ENCODE peak calls at places on chromosomes 5 and 9, in seven cellular contexts. C is PC-9, D is AG04449, W is GM12865, M is foreskin fibroblast, O is right atrium auricular region, I is WERI-Rb-1. B is an unnamed sample.

GRCh38 chr9:83304686-83305085 is 233.5 kb downstream of the FRMD3 start:
- DNase-seq in C (no peak), D (peak), W (no peak), M (peak), O (peak), I (no peak), B (peak)

GRCh38 chr9:79176298-79176697 is 395.5 kb upstream of the TLE4 start:
- DNase-seq in C (no peak), D (no peak), W (no peak), M (no peak), O (no peak), I (no peak), B (no peak)

GRCh38 chr5:134590992-134591659 is 41.5 kb downstream of the SAR1B start:
- DNase-seq in C (peak), D (no peak), W (peak), M (no peak), O (no peak), I (peak), B (no peak)

GRCh38 chr9:34413229-34413852 is 36.6 kb upstream of the MYORG start:
- DNase-seq in C (no peak), D (no peak), W (peak), M (peak), O (no peak), I (no peak), B (peak)

GRCh38 chr5:179300834-179301233 is 44.4 kb downstream of the ADAMTS2 start:
- DNase-seq in C (no peak), D (no peak), W (no peak), M (no peak), O (no peak), I (no peak), B (no peak)

GRCh38 chr9:99075246-99075912 is 29.5 kb upstream of the TGFBR1 start:
- DNase-seq in C (peak), D (peak), W (no peak), M (no peak), O (no peak), I (no peak), B (peak)

GRCh38 chr5:78509884-78510769 is 138.4 kb downstream of the LHFPL2 start:
- DNase-seq in C (no peak), D (no peak), W (peak), M (no peak), O (peak), I (no peak), B (no peak)

GRCh38 chr9:132935021-132935420 is 9.4 kb downstream of the TSC1 start:
- DNase-seq in C (no peak), D (no peak), W (no peak), M (no peak), O (no peak), I (peak), B (no peak)

GRCh38 chr9:16453390-16453789 is 417.1 kb downstream of the BNC2 start:
- DNase-seq in C (no peak), D (no peak), W (peak), M (no peak), O (no peak), I (no peak), B (no peak)

GRCh38 chr9:69671291-69671903 is 774 bp downstream of the APBA1 start:
- DNase-seq in C (no peak), D (no peak), W (no peak), M (peak), O (peak), I (no peak), B (no peak)
- H3K4me3 ChIP-seq in C (no peak), D (peak), W (no peak), M (peak), O (peak), I (peak), B (peak)

DNA sequence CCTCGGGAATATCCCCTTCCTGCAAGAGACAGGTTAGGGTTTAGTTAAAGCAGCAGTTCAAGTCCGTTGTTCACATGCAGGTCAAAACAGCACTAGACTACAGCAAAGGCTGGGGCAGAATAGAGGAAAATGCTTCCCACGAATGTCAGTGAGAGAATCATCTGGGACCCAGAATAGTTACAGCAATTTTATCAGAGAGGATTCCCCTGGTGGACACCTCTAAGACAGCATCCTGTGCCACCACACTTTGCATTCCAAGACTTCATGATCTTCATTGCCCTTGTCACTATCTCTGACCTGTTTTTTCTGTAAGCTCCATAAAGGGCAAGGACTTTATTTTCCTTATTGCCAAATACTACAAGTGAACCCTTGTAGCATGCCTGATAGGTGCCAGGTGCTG is 12.9 kb downstream of the GRXCR2 start:
- DNase-seq in C (no peak), D (no peak), W (no peak), M (no peak), O (no peak), I (no peak), B (no peak)
- TF ChIP-seq CTCF in C (no peak), D (no peak), W (no peak), M (no peak), O (no peak), I (peak), B (peak)

GRCh38 chr9:127935765-127936221 is 1.9 kb downstream of the DPM2 start:
- DNase-seq in C (no peak), D (no peak), W (no peak), M (no peak), O (no peak), I (no peak), B (no peak)

GRCh38 chr9:127934986-127935385 is 2.7 kb downstream of the DPM2 start:
- DNase-seq in C (no peak), D (no peak), W (no peak), M (no peak), O (no peak), I (no peak), B (no peak)

GRCh38 chr9:127937046-127937382 is 640 bp downstream of the DPM2 start:
- DNase-seq in C (no peak), D (no peak), W (no peak), M (no peak), O (no peak), I (no peak), B (no peak)

GRCh38 chr9:127937383-127938297 is at the start of gene DPM2:
- DNase-seq in C (peak), D (no peak), W (peak), M (peak), O (peak), I (peak), B (peak)

GRCh38 chr9:127936347-127936852 is 1.3 kb downstream of the DPM2 start:
- DNase-seq in C (no peak), D (no peak), W (no peak), M (no peak), O (no peak), I (no peak), B (no peak)
- H3K4me3 ChIP-seq in C (peak), D (peak), W (peak), M (peak), O (no peak), I (peak), B (peak)

DNA sequence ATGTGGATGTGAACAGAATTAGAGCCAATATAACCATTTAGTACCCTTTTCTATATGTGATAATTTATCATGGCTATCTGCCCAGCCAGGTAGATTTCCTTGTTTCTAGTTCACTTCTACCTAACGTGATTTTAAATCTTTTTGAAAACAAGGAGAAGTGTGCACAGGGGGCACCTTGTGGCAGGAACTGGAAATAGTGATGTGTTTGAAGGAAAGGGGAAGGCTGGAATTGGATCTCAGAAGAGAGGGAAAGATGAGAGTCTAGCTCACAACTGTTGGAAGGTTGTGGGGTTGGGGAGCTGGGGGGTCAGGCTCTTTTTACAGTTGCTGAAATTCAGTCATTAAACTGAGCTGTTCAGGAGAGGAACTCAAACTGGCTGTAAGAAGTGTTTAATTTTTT is 219.5 kb downstream of the KCTD16 start:
- DNase-seq in C (no peak), D (no peak), W (no peak), M (no peak), O (no peak), I (peak), B (peak)
- TF ChIP-seq CTCF in C (peak), D (peak), W (peak), M (peak), O (no peak), I (peak), B (peak)

GRCh38 chr9:113594484-113595299 is 131.2 kb downstream of the RGS3 start:
- DNase-seq in C (no peak), D (no peak), W (no peak), M (no peak), O (no peak), I (no peak), B (no peak)
- H3K4me3 ChIP-seq in C (no peak), D (peak), W (no peak), M (peak), O (peak), I (peak), B (peak)

GRCh38 chr5:1262381-1262780 is 32.5 kb downstream of the TERT start:
- DNase-seq in C (no peak), D (no peak), W (no peak), M (no peak), O (no peak), I (no peak), B (peak)

GRCh38 chr5:1257841-1258240 is 32.7 kb downstream of the SLC6A18 start:
- DNase-seq in C (no peak), D (no peak), W (no peak), M (no peak), O (no peak), I (no peak), B (no peak)

GRCh38 chr5:1261643-1262042 is 33.2 kb downstream of the TERT start:
- DNase-seq in C (no peak), D (no peak), W (no peak), M (no peak), O (no peak), I (no peak), B (no peak)

GRCh38 chr5:1256776-1257175 is 31.6 kb downstream of the SLC6A18 start:
- DNase-seq in C (no peak), D (no peak), W (no peak), M (no peak), O (no peak), I (no peak), B (no peak)

GRCh38 chr5:1259806-1260480 is 34.8 kb downstream of the SLC6A18 start:
- DNase-seq in C (no peak), D (no peak), W (no peak), M (no peak), O (no peak), I (no peak), B (no peak)
- TF ChIP-seq CTCF in C (no peak), D (no peak), W (no peak), M (no peak), O (no peak), I (no peak), B (no peak)

DNA sequence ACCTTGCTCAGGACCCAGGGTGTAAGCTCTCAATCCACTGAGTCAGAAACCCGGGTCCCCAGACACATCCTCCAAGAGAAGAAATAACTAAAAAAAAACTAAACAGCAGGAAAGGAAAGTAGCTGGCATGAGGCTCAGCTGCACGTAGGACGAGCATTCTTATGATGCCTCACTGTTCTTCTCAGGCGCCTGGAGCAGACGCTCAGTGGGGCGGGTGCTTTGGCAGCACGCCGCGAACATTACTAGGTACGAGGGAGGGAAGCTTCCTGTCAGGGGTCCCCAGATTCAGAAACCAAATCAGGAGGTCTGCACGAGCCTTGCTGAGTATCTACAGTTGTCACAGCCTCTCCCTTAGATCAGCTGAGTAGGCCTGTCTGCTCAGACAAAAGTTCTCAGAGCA is 85.8 kb downstream of the SECISBP2 start:
- DNase-seq in C (no peak), D (no peak), W (no peak), M (no peak), O (no peak), I (no peak), B (no peak)
- H3K4me3 ChIP-seq in C (no peak), D (no peak), W (peak), M (no peak), O (no peak), I (no peak), B (no peak)

GRCh38 chr5:160685219-160685618 is 166.8 kb downstream of the ATP10B start:
- DNase-seq in C (no peak), D (no peak), W (no peak), M (no peak), O (no peak), I (no peak), B (no peak)

GRCh38 chr5:160685695-160686094 is 166.3 kb downstream of the ATP10B start:
- DNase-seq in C (no peak), D (no peak), W (peak), M (no peak), O (no peak), I (no peak), B (no peak)
- TF ChIP-seq CTCF in C (no peak), D (no peak), W (peak), M (no peak), O (no peak), I (no peak), B (no peak)

GRCh38 chr5:39622281-39622680 is 197.5 kb upstream of the DAB2 start:
- DNase-seq in C (no peak), D (no peak), W (no peak), M (no peak), O (no peak), I (no peak), B (no peak)

GRCh38 chr5:39628348-39628747 is 203.6 kb upstream of the DAB2 start:
- DNase-seq in C (no peak), D (no peak), W (no peak), M (no peak), O (no peak), I (no peak), B (no peak)

GRCh38 chr5:39624890-39625289 is 200.1 kb upstream of the DAB2 start:
- DNase-seq in C (no peak), D (no peak), W (no peak), M (no peak), O (no peak), I (no peak), B (no peak)

GRCh38 chr5:39623291-39623865 is 198.6 kb upstream of the DAB2 start:
- DNase-seq in C (no peak), D (no peak), W (no peak), M (no peak), O (no peak), I (no peak), B (no peak)

GRCh38 chr5:39624268-39624886 is 199.6 kb upstream of the DAB2 start:
- DNase-seq in C (peak), D (no peak), W (no peak), M (peak), O (no peak), I (no peak), B (peak)
- H3K4me3 ChIP-seq in C (peak), D (no peak), W (no peak), M (no peak), O (no peak), I (no peak), B (no peak)

DNA sequence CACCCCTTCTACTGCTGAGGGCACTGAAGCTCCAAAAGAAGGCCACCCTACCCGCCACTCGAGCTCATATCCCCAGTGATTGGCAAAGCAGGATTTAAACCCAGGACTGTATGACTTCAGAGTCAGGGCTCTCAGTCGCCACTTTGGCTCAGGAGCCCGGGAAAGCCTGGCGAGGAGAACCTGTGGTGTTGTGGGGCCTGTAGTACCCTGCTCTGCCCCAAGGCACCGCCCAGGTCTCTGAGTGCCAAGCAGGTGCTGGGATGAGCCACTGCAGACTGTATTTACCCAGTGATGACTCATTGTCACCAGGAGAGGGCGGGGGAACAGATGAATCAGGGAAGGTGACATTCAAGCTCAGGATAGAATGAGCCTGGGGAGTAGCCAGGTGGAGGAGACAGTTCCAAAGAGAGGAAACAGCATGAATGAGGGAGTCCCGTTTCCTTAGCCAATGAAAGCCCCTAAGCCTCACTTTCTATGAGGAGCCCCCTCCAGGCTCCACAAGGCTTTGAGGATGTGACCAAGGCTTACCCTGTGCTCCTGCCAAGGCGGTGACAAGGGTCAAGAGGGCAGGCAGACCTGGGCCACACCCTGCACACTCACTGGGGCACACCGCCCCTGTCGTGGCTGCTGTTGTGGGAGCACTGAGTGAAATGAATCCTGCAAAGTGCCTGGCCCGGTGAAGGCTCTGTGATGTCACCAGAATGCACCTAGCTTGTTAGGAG is 17.8 kb upstream of the DPM2 start:
- DNase-seq in C (peak), D (no peak), W (peak), M (no peak), O (no peak), I (peak), B (no peak)
- TF ChIP-seq CTCF in C (peak), D (no peak), W (peak), M (no peak), O (peak), I (peak), B (no peak)

B was measured in astrocyte of the spinal cord.